ENCODE peak calls at places on chromosomes 12 and 14, in ten cellular contexts. L is GM23338, F is tibial nerve, X is H1, E is coronary artery, S is cardiac muscle cell, Y is body of pancreas, U is lung, D is AG10803, P is AG04449. R is an unnamed sample.

GRCh38 chr12:14892726-14893442 is 7.2 kb upstream of the MGP start:
- DNase-seq in L (no peak), F (peak), X (no peak), E (no peak), S (peak), Y (peak), U (no peak), D (no peak), P (no peak), R (no peak)

GRCh38 chr12:27400856-27401255 is 45.7 kb upstream of the SMCO2 start:
- DNase-seq in L (no peak), F (no peak), X (no peak), E (no peak), S (no peak), Y (no peak), U (no peak), D (peak), P (no peak), R (no peak)

GRCh38 chr14:38873923-38874612 is 229.0 kb downstream of the SEC23A start:
- DNase-seq in L (no peak), F (no peak), X (no peak), E (no peak), S (no peak), Y (no peak), U (no peak), D (no peak), P (no peak), R (no peak)

GRCh38 chr12:5244513-5244972 is 187.4 kb upstream of the NTF3 start:
- DNase-seq in L (peak), F (no peak), X (no peak), E (no peak), S (no peak), Y (no peak), U (no peak), D (no peak), P (no peak), R (no peak)

GRCh38 chr12:95473440-95473946 is 459 bp upstream of the METAP2 start:
- DNase-seq in L (peak), F (peak), X (no peak), E (no peak), S (peak), Y (peak), U (peak), D (peak), P (no peak), R (no peak)

GRCh38 chr12:94504386-94504785 is 44.7 kb upstream of the CEP83 start:
- DNase-seq in L (no peak), F (no peak), X (no peak), E (no peak), S (peak), Y (no peak), U (no peak), D (no peak), P (no peak), R (no peak)

GRCh38 chr12:95918194-95918993 is 24.0 kb downstream of the CCDC38 start:
- DNase-seq in L (peak), F (peak), X (no peak), E (no peak), S (peak), Y (peak), U (peak), D (peak), P (no peak), R (no peak)

GRCh38 chr14:87908591-87908990 is 84.4 kb downstream of the GALC start:
- DNase-seq in L (no peak), F (no peak), X (no peak), E (no peak), S (no peak), Y (no peak), U (no peak), D (no peak), P (no peak), R (no peak)

GRCh38 chr14:77615231-77616132 is 955 bp downstream of the SPTLC2 start:
- DNase-seq in L (peak), F (no peak), X (no peak), E (no peak), S (no peak), Y (peak), U (no peak), D (no peak), P (no peak), R (peak)

GRCh38 chr12:62732861-62733427 is 202.0 kb downstream of the PPM1H start:
- DNase-seq in L (no peak), F (no peak), X (no peak), E (no peak), S (peak), Y (no peak), U (no peak), D (peak), P (no peak), R (no peak)

GRCh38 chr14:92022036-92022435 is 17.8 kb downstream of the TRIP11 start:
- DNase-seq in L (no peak), F (no peak), X (no peak), E (no peak), S (peak), Y (no peak), U (no peak), D (no peak), P (no peak), R (no peak)

GRCh38 chr12:20370001-20370381 is 1.7 kb downstream of the PDE3A start:
- DNase-seq in L (peak), F (peak), X (peak), E (peak), S (peak), Y (peak), U (no peak), D (no peak), P (no peak), R (no peak)

GRCh38 chr14:61940669-61941420 is 178.6 kb downstream of the SNAPC1 start:
- DNase-seq in L (peak), F (no peak), X (no peak), E (no peak), S (no peak), Y (no peak), U (no peak), D (no peak), P (no peak), R (no peak)

GRCh38 chr12:70540996-70541395 is 96.2 kb downstream of the PTPRB start:
- DNase-seq in L (no peak), F (no peak), X (no peak), E (no peak), S (no peak), Y (no peak), U (no peak), D (no peak), P (no peak), R (no peak)

GRCh38 chr14:69580009-69580577 is 5.4 kb upstream of the CCDC177 start:
- DNase-seq in L (peak), F (no peak), X (no peak), E (peak), S (peak), Y (peak), U (no peak), D (peak), P (peak), R (no peak)

GRCh38 chr14:70358631-70359030 is 852 bp downstream of the COX16 start:
- DNase-seq in L (no peak), F (no peak), X (no peak), E (no peak), S (peak), Y (no peak), U (no peak), D (peak), P (no peak), R (no peak)

GRCh38 chr12:14263742-14264141 is 101.7 kb upstream of the ATF7IP start:
- DNase-seq in L (no peak), F (no peak), X (no peak), E (no peak), S (no peak), Y (no peak), U (no peak), D (no peak), P (no peak), R (no peak)

GRCh38 chr14:70955543-70956480 is 48.6 kb downstream of the PCNX1 start:
- DNase-seq in L (peak), F (no peak), X (no peak), E (no peak), S (peak), Y (no peak), U (no peak), D (peak), P (no peak), R (no peak)

GRCh38 chr12:125053821-125054220 is 11.4 kb upstream of the AACS start:
- DNase-seq in L (no peak), F (peak), X (no peak), E (no peak), S (no peak), Y (no peak), U (no peak), D (no peak), P (no peak), R (no peak)

GRCh38 chr12:50275545-50275944 is 7.8 kb downstream of the LIMA1 start:
- DNase-seq in L (no peak), F (peak), X (no peak), E (no peak), S (peak), Y (peak), U (peak), D (no peak), P (no peak), R (no peak)

GRCh38 chr12:31589896-31590729 is 823 bp downstream of the DENND5B start:
- DNase-seq in L (peak), F (peak), X (no peak), E (peak), S (peak), Y (peak), U (peak), D (peak), P (no peak), R (peak)

GRCh38 chr12:5694759-5695409 is 250.2 kb downstream of the ANO2 start:
- DNase-seq in L (no peak), F (no peak), X (no peak), E (no peak), S (no peak), Y (no peak), U (peak), D (peak), P (no peak), R (peak)

GRCh38 chr12:96427269-96427729 is 27.1 kb upstream of the CDK17 start:
- DNase-seq in L (no peak), F (peak), X (peak), E (peak), S (peak), Y (peak), U (peak), D (peak), P (peak), R (peak)

GRCh38 chr14:59306775-59307174 is 118.3 kb downstream of the DAAM1 start:
- DNase-seq in L (no peak), F (no peak), X (no peak), E (no peak), S (peak), Y (no peak), U (no peak), D (peak), P (no peak), R (no peak)

GRCh38 chr14:105069887-105070759 is 4.9 kb upstream of the GPR132 start:
- DNase-seq in L (no peak), F (peak), X (no peak), E (peak), S (peak), Y (peak), U (no peak), D (peak), P (no peak), R (no peak)

GRCh38 chr12:76871082-76871481 is 7.7 kb downstream of the CSRP2 start:
- DNase-seq in L (no peak), F (no peak), X (no peak), E (no peak), S (no peak), Y (no peak), U (no peak), D (no peak), P (no peak), R (no peak)

DNA sequence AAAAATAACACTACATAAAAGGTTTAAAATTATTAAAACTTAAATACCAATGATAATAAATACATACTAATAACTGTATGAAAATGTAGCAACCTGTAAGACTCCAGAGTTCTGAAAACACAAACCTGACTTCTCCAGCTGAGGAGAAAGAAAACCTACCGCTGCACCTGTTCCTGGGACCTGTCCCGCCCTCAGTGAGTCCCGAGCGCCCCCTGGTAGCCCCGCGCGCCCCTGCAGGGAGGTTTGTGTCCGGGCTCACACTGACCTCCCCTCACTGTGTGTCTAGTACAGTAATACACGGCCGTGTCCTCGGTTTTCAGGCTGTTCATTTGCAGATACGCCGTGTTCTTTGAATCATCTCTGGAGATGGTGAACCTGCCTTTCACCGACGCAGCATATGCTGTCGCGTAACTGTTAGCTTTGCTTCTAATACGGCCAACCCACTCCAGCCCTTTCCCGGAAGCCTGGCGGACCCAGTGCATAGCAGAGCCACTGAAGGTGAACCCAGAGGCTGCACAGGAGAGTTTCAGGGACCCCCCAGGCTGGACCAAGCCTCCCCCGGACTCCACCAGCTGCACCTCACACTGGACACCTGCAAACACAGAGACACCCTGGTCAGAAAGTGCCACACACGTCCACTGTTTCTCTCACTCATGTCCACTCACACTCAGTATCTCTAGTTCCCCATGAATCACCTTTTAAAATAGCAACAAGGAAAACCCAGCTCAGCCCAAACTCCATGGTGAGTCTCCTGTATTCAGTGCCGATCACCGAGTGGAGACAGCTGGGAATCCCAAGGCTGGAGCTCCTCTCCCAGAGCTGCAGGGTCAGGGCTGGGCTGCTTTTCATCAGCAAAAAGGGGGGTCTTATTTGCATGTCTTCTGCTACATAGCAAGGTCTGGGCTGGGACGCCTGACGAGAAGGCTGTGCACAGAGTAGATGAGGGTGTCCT is 1276.3 kb downstream of the TMEM121 start:
- DNase-seq in L (no peak), F (no peak), X (no peak), E (no peak), S (no peak), Y (peak), U (no peak), D (no peak), P (no peak), R (no peak)
- TF ChIP-seq CTCF in L (no peak), F (no peak), X (no peak), E (no peak), S (no peak), Y (peak), U (no peak), D (no peak), P (no peak), R (no peak)

DNA sequence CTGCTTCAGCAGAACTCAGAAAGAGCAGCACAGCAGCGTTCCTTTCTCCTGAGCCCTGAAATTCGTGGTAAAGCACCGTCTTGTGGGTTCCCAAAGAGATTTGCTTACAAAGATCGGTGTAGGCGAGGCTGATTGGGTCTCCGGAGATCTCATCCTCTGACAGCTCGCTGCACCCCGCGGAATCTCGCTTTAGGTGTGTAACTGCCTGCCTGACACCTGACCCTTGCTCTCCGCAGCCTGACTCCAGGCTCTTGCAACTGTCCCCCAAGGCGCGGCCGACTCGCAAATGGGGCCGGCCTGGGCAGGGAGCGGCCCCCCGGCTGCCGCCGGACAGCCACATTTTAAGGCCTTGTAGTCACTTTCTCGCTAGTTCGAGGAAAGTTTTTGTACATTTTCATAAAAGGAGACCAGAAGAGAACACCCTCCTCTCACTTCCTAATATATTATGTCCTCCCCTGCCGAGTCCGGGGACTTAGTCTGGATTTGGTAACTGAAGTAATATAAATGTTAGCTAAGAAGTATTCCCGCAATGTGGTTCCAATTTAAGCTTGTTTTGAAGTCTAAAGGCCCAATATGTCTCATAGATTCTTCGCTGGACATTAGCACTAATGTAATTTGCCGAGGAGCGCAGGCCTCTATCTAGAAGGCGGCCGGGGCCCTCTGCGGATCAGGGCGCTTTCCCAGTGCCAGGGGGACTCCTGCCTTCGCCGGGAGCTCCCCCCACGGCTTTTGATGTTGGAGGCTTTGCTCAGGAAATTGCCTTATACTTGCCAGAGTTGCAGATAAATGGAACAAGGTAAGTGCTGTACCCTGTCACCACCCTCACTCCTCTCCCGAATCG is 177.3 kb upstream of the CDKN3 start:
- DNase-seq in L (peak), F (no peak), X (peak), E (no peak), S (no peak), Y (no peak), U (no peak), D (peak), P (no peak), R (no peak)
- H3K4me3 ChIP-seq in L (peak), F (peak), X (peak), E (peak), S (peak), Y (no peak), U (no peak), D (peak), P (no peak), R (no peak)

GRCh38 chr12:65414526-65414925 is 136.0 kb downstream of the MSRB3 start:
- DNase-seq in L (no peak), F (no peak), X (no peak), E (no peak), S (peak), Y (no peak), U (no peak), D (peak), P (no peak), R (no peak)

GRCh38 chr12:65420941-65421340 is 142.5 kb downstream of the MSRB3 start:
- DNase-seq in L (no peak), F (no peak), X (no peak), E (no peak), S (no peak), Y (no peak), U (no peak), D (no peak), P (no peak), R (no peak)

GRCh38 chr12:65415826-65416225 is 137.3 kb downstream of the MSRB3 start:
- DNase-seq in L (no peak), F (no peak), X (no peak), E (no peak), S (no peak), Y (no peak), U (no peak), D (no peak), P (no peak), R (no peak)

DNA sequence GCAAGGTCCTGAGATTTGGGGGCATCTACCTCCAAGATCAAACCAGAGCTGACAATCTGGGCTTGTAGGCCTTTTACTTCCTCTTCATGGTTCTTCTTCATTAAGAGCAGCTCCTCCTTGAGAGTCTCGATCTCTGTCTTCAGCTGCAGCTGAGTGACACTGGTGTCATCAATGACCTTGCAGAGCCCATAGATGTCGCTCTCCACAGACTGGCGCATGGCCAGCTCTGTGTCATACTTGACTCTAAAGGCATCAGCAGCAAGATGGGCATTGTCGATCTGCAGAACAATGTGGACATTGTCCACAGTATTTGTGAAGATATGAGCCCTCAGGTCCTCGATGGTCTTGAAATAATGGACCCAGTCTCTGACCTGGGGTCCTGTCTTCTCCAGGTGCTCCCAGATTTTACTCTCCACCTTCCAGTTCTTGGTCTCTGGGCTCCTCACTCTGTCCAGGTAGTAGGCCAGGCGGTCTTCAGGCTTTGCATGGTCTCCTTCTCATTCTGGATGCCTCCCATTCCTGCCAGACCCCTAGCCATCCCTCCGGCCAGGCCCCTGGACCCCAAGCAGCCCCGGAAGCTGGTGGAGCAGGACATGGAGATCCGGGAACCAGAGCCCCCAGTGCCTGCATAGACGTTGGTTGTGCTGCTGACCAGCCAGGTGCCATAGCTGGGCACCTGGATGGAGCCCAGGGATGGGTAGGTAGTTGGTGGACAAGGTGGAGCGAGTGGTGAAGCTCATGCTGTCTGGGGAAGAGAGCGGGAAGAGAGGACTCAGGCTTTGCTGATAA is 141.0 kb downstream of the MSRB3 start:
- DNase-seq in L (no peak), F (no peak), X (no peak), E (no peak), S (no peak), Y (no peak), U (no peak), D (no peak), P (no peak), R (no peak)
- TF ChIP-seq CTCF in L (peak), F (no peak), X (no peak), E (no peak), S (no peak), Y (no peak), U (no peak), D (no peak), P (no peak), R (no peak)

GRCh38 chr12:53452159-53453077 is 516 bp downstream of the PCBP2 start:
- DNase-seq in L (peak), F (peak), X (peak), E (peak), S (peak), Y (peak), U (peak), D (peak), P (no peak), R (peak)
- H3K4me3 ChIP-seq in L (peak), F (peak), X (peak), E (peak), S (peak), Y (peak), U (peak), D (peak), P (peak), R (peak)